ENCODE peak calls at places on chromosomes 2 and 18, in four cellular contexts. H, V, O and Y are unnamed samples.

GRCh38 chr18:13630869-13631268 is 95.5 kb downstream of the FAM210A start:
- DNase-seq in H (no peak), V (no peak), O (no peak), Y (no peak)

GRCh38 chr2:149040451-149040850 is 2.0 kb downstream of the LYPD6B start:
- DNase-seq in H (peak), V (peak), O (peak), Y (no peak)

GRCh38 chr18:13558132-13558531 is 168.2 kb downstream of the FAM210A start:
- DNase-seq in H (peak), V (no peak), O (peak), Y (no peak)

GRCh38 chr2:148813603-148814065 is 61.4 kb upstream of the KIF5C start:
- DNase-seq in H (peak), V (peak), O (no peak), Y (no peak)

GRCh38 chr2:1613078-1613445 is 131.3 kb downstream of the PXDN start:
- DNase-seq in H (no peak), V (no peak), O (no peak), Y (no peak)

GRCh38 chr2:240564571-240565266 is 3.6 kb upstream of the RNPEPL1 start:
- DNase-seq in H (no peak), V (peak), O (peak), Y (no peak)

GRCh38 chr2:234267534-234267933 is 217.0 kb downstream of the SPP2 start:
- DNase-seq in H (no peak), V (no peak), O (peak), Y (no peak)

GRCh38 chr2:55087501-55087900 is 37.2 kb upstream of the RTN4 start:
- DNase-seq in H (no peak), V (no peak), O (no peak), Y (no peak)

GRCh38 chr2:14273650-14274049 is 358.9 kb upstream of the LRATD1 start:
- DNase-seq in H (no peak), V (no peak), O (no peak), Y (no peak)

GRCh38 chr2:224570328-224570993 is 14.7 kb downstream of the CUL3 start:
- DNase-seq in H (no peak), V (no peak), O (no peak), Y (no peak)

GRCh38 chr2:15331787-15332186 is 229.3 kb downstream of the NBAS start:
- DNase-seq in H (no peak), V (no peak), O (no peak), Y (no peak)

GRCh38 chr2:144370937-144371584 is 148.9 kb downstream of the ZEB2 start:
- DNase-seq in H (no peak), V (no peak), O (peak), Y (no peak)

GRCh38 chr2:134405641-134406081 is 151.8 kb downstream of the MGAT5 start:
- DNase-seq in H (no peak), V (no peak), O (no peak), Y (no peak)

GRCh38 chr2:224772494-224772893 is 56.3 kb upstream of the CCDC195 start:
- DNase-seq in H (no peak), V (no peak), O (no peak), Y (no peak)

GRCh38 chr2:172919732-172920131 is 155.9 kb upstream of the MAP3K20 start:
- DNase-seq in H (no peak), V (no peak), O (no peak), Y (no peak)

GRCh38 chr2:8478133-8478793 is 203.6 kb upstream of the ID2 start:
- DNase-seq in H (no peak), V (no peak), O (no peak), Y (no peak)

GRCh38 chr2:232999354-232999753 is 13.7 kb downstream of the NGEF start:
- DNase-seq in H (peak), V (no peak), O (no peak), Y (no peak)

GRCh38 chr2:85185431-85185940 is 52.3 kb downstream of the TCF7L1 start:
- DNase-seq in H (no peak), V (no peak), O (no peak), Y (no peak)

GRCh38 chr2:218892693-218893348 is 12.2 kb downstream of the WNT10A start:
- DNase-seq in H (peak), V (peak), O (peak), Y (no peak)

GRCh38 chr2:26169681-26170414 is 3.0 kb upstream of the GAREM2 start:
- DNase-seq in H (no peak), V (no peak), O (no peak), Y (no peak)

GRCh38 chr2:241214209-241214608 is 25.7 kb downstream of the ANO7 start:
- DNase-seq in H (no peak), V (no peak), O (no peak), Y (no peak)

GRCh38 chr2:63379438-63379837 is 208.8 kb downstream of the WDPCP start:
- DNase-seq in H (no peak), V (no peak), O (no peak), Y (no peak)

GRCh38 chr18:69874058-69874457 is 73.6 kb downstream of the CD226 start:
- DNase-seq in H (no peak), V (no peak), O (no peak), Y (no peak)

GRCh38 chr2:155841442-155841841 is 491.1 kb downstream of the NR4A2 start:
- DNase-seq in H (peak), V (no peak), O (no peak), Y (no peak)
- H3K4me3 ChIP-seq in H (no peak), V (no peak), O (no peak), Y (no peak)

GRCh38 chr18:26764584-26764983 is 100.9 kb downstream of the AQP4 start:
- DNase-seq in H (no peak), V (no peak), O (no peak), Y (no peak)
- H3K27ac ChIP-seq in H (no peak), V (no peak), O (no peak), Y (no peak)

GRCh38 chr2:64624108-64624610 is 29.6 kb downstream of the SERTAD2 start:
- DNase-seq in H (no peak), V (no peak), O (no peak), Y (no peak)

GRCh38 chr2:64626146-64626809 is 27.4 kb downstream of the SERTAD2 start:
- DNase-seq in H (no peak), V (no peak), O (no peak), Y (no peak)

GRCh38 chr2:64626963-64627760 is 26.6 kb downstream of the SERTAD2 start:
- DNase-seq in H (peak), V (no peak), O (no peak), Y (no peak)

GRCh38 chr2:64624862-64625261 is 28.9 kb downstream of the SERTAD2 start:
- DNase-seq in H (no peak), V (no peak), O (no peak), Y (no peak)

DNA sequence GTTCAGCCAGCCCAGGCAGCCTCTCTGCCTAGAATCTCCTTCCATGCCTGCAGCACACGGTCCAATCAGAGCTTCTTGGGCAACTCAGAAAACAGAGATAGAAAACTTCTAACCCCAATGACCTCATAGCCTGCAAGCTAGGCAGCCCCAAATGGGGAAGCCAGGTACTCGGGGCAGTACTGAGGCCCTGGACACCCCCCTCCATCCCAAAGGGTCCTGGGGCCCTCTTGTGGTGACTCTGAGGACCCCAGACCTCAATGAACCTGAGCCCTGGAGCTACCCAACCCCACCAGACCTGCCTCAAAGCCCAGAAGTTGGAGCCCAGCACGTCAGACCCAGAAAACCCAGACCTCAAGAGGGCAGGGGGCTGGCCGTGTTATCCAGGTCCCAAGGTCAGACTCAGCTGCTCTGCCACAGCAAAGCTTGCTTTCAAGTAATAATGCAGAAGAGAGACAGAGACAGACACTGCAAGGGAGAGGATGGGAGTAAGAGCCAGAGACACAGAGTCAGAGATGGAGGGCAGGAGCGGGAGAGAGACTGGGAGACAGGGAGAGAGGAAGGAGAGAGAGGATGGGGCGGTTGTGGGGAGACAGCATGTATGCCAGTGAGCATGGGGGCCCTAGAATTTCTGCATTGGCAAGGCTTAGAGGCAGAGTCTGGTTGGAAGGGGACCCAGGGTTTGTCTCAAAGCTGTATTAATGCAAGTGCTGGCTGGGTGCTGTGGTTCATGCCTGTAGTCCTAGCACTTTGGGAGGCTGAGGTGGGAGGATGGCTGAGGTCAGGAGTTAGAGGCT is 28.2 kb downstream of the SERTAD2 start:
- DNase-seq in H (peak), V (no peak), O (no peak), Y (no peak)
- TF ChIP-seq CTCF in H (peak), V (no peak), O (no peak), Y (no peak)

GRCh38 chr18:59918320-59918755 is 18.5 kb downstream of the PMAIP1 start:
- DNase-seq in H (peak), V (peak), O (no peak), Y (no peak)
- H3K4me3 ChIP-seq in H (no peak), V (no peak), O (no peak), Y (no peak)